ENCODE peak calls at places on chromosomes 11 and 22, in six cellular contexts. P is GM12878, F is HepG2, E is K562, D is GM12892, W is H1. L is an unnamed sample.

GRCh38 chr11:10388096-10388495 is 67.0 kb upstream of the AMPD3 start:
- DNase-seq in P (no peak), F (no peak), E (no peak), D (no peak), W (no peak), L (no peak)

GRCh38 chr22:35299217-35299716 is 427 bp upstream of the TOM1 start:
- DNase-seq in P (no peak), F (no peak), E (no peak), D (no peak), W (no peak), L (no peak)

GRCh38 chr11:35112056-35112845 is 26.7 kb upstream of the CD44 start:
- DNase-seq in P (no peak), F (no peak), E (no peak), D (no peak), W (no peak), L (no peak)

GRCh38 chr11:91164452-91164822 is 941.6 kb upstream of the CHORDC1 start:
- DNase-seq in P (no peak), F (no peak), E (no peak), D (no peak), W (no peak), L (no peak)

GRCh38 chr11:44632466-44633123 is 67.1 kb downstream of the CD82 start:
- DNase-seq in P (no peak), F (peak; percentile 49), E (peak; percentile 69), D (no peak), W (no peak), L (no peak)

GRCh38 chr22:25221790-25222189 is 2.4 kb downstream of the CRYBB2 start:
- DNase-seq in P (no peak), F (no peak), E (no peak), D (no peak), W (no peak), L (no peak)

GRCh38 chr11:134480129-134480652 is 68.1 kb upstream of the B3GAT1 start:
- DNase-seq in P (no peak), F (no peak), E (no peak), D (no peak), W (no peak), L (no peak)

GRCh38 chr11:47464479-47464878 is 15.5 kb upstream of the RAPSN start:
- DNase-seq in P (no peak), F (no peak), E (no peak), D (no peak), W (no peak), L (no peak)

GRCh38 chr11:70650075-70650909 is 252.0 kb downstream of the CTTN start:
- DNase-seq in P (no peak), F (peak; percentile 48), E (peak; percentile 66), D (no peak), W (no peak), L (peak; percentile 44)

GRCh38 chr11:86938900-86939880 is 16.0 kb downstream of the FZD4 start:
- DNase-seq in P (no peak), F (peak; percentile 65), E (peak; percentile 48), D (no peak), W (no peak), L (no peak)

GRCh38 chr11:87187930-87188329 is 150.2 kb downstream of the TMEM135 start:
- DNase-seq in P (no peak), F (no peak), E (no peak), D (no peak), W (no peak), L (no peak)

GRCh38 chr22:31637938-31638618 is 23.9 kb downstream of the PISD start:
- DNase-seq in P (no peak), F (no peak), E (no peak), D (peak; percentile 46), W (no peak), L (no peak)

GRCh38 chr11:121589946-121590537 is 137.3 kb upstream of the SORL1-AS1 start:
- DNase-seq in P (peak; percentile 97), F (no peak), E (no peak), D (peak; percentile 57), W (no peak), L (peak; percentile 48)

GRCh38 chr11:10305964-10306918 is 1.4 kb downstream of the ADM start:
- DNase-seq in P (no peak), F (no peak), E (no peak), D (no peak), W (no peak), L (no peak)

GRCh38 chr22:37999640-38000272 is 15.4 kb upstream of the SOX10 start:
- DNase-seq in P (no peak), F (no peak), E (peak; percentile 23), D (no peak), W (no peak), L (no peak)

DNA sequence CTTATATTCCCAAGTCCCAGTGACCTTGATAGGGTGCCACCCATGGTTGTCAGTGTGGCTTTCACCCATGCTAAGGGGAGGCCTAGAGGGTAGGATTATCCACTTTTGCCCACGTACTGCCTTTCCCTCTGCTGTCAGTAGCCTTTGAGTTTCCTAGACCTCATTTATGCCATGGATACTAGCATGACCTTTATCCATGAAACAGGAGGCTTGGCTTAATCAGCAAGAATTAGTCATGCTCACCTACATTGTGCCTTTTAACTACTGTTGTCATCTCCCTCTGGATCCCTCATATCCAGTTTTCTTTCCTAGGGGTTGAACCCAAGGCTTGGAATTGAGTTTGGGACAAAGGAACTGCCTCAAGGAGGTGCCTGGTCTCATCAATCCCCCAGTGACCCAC is 716.7 kb downstream of the NTM start:
- DNase-seq in P (no peak), F (no peak), E (no peak), D (no peak), W (no peak), L (no peak)
- TF ChIP-seq POLR2A in P (no peak), F (no peak), E (no peak), D (no peak), W (no peak), L (no peak)

GRCh38 chr22:44996648-44997047 is 13.2 kb downstream of the PHF21B start:
- DNase-seq in P (no peak), F (no peak), E (no peak), D (no peak), W (no peak), L (no peak)
- TF ChIP-seq TAF1 in P (no peak), F (no peak), E (no peak), D (no peak), W (no peak), L (no peak)

GRCh38 chr11:46119352-46120216 is 1.7 kb downstream of the PHF21A start:
- DNase-seq in P (no peak), F (peak; percentile 80), E (peak; percentile 55), D (no peak), W (no peak), L (no peak)
- TF ChIP-seq POLR2A in P (peak; percentile 25), F (no peak), E (no peak), D (no peak), W (no peak), L (no peak)

DNA sequence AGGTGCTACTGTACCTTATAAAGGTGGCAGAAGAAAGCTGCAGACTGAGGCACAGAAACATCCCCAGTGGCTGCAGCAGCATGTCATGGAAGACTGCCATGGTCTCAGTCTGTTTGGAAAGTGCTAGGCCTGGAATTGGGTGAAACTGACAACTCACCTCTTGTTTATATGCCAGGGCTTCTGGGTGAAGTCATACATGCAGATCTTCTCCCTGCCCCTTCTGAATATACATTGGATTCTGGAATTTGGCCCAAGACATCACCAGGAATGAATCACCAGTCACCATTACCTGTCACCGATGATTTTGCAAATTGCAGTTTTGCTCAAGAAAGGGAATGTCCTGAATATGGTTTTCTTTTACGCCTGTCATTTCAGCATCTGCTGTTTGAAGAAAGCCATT is at the start of gene PLET1:
- DNase-seq in P (no peak), F (no peak), E (no peak), D (no peak), W (no peak), L (no peak)
- TF ChIP-seq TAF1 in P (no peak), F (no peak), E (no peak), D (no peak), W (no peak), L (no peak)

GRCh38 chr22:50313600-50313999 is 6.2 kb upstream of the PLXNB2 start:
- DNase-seq in P (no peak), F (no peak), E (no peak), D (no peak), W (no peak), L (no peak)

GRCh38 chr22:50315289-50316113 is 8.1 kb upstream of the PLXNB2 start:
- DNase-seq in P (no peak), F (no peak), E (no peak), D (peak; percentile 14), W (no peak), L (no peak)

GRCh38 chr22:50314081-50314454 is 6.6 kb upstream of the PLXNB2 start:
- DNase-seq in P (no peak), F (no peak), E (no peak), D (peak; percentile 9), W (no peak), L (no peak)

GRCh38 chr22:50313021-50313420 is 5.6 kb upstream of the PLXNB2 start:
- DNase-seq in P (no peak), F (no peak), E (no peak), D (no peak), W (no peak), L (no peak)

GRCh38 chr22:50314455-50315288 is 7.2 kb upstream of the PLXNB2 start:
- DNase-seq in P (peak; percentile 84), F (no peak), E (peak; percentile 52), D (peak; percentile 90), W (no peak), L (peak; percentile 86)
- TF ChIP-seq POLR2A in P (peak; percentile 87), F (no peak), E (peak; percentile 50), D (peak; percentile 68), W (no peak), L (peak; percentile 0)